ENCODE peak calls at places on chromosome 13, in seven cellular contexts. One of them, this sample, is unnamed.

GRCh38 chr13:114120486-114121430 is 11.7 kb downstream of the RASA3 start:
- DNase-seq in islet precursor cell: peak; percentile 79
- DNase-seq in GM23338: no peak
- DNase-seq in testis: no peak
- DNase-seq in NCI-H1092: no peak
- DNase-seq in T-helper 9 cell: no peak
- DNase-seq in hepatic stellate cell: no peak
- DNase-seq in this sample: no peak

GRCh38 chr13:99981115-99982020 is at the start of gene ZIC2:
- DNase-seq in T-helper 9 cell: no peak
- DNase-seq in testis: no peak
- DNase-seq in islet precursor cell: peak; percentile 68
- DNase-seq in NCI-H1092: peak; percentile 89
- DNase-seq in hepatic stellate cell: no peak
- DNase-seq in GM23338: peak; percentile 86
- DNase-seq in this sample: peak; percentile 65

GRCh38 chr13:43864921-43865320 is 14.6 kb downstream of the CCDC122 start:
- DNase-seq in NCI-H1092: no peak
- DNase-seq in islet precursor cell: no peak
- DNase-seq in T-helper 9 cell: no peak
- DNase-seq in hepatic stellate cell: no peak
- DNase-seq in GM23338: no peak
- DNase-seq in testis: no peak
- DNase-seq in this sample: no peak

GRCh38 chr13:50576156-50576555 is 267.3 kb downstream of the DLEU7 start:
- DNase-seq in GM23338: no peak
- DNase-seq in T-helper 9 cell: no peak
- DNase-seq in NCI-H1092: peak; percentile 64
- DNase-seq in hepatic stellate cell: no peak
- DNase-seq in testis: no peak
- DNase-seq in islet precursor cell: no peak
- DNase-seq in this sample: no peak

GRCh38 chr13:51246005-51246404 is 23.8 kb downstream of the FAM124A start:
- DNase-seq in GM23338: no peak
- DNase-seq in hepatic stellate cell: no peak
- DNase-seq in testis: no peak
- DNase-seq in T-helper 9 cell: no peak
- DNase-seq in NCI-H1092: no peak
- DNase-seq in islet precursor cell: no peak
- DNase-seq in this sample: no peak

GRCh38 chr13:45949161-45949560 is 97.6 kb upstream of the SIAH3 start:
- DNase-seq in testis: no peak
- DNase-seq in islet precursor cell: no peak
- DNase-seq in GM23338: no peak
- DNase-seq in NCI-H1092: no peak
- DNase-seq in hepatic stellate cell: no peak
- DNase-seq in T-helper 9 cell: no peak
- DNase-seq in this sample: no peak

GRCh38 chr13:42445354-42445753 is 128.6 kb upstream of the TNFSF11 start:
- DNase-seq in GM23338: no peak
- DNase-seq in hepatic stellate cell: no peak
- DNase-seq in NCI-H1092: no peak
- DNase-seq in islet precursor cell: no peak
- DNase-seq in T-helper 9 cell: no peak
- DNase-seq in testis: no peak
- DNase-seq in this sample: no peak

GRCh38 chr13:62510906-62511655 is 1095.4 kb upstream of the PCDH20 start:
- DNase-seq in hepatic stellate cell: no peak
- DNase-seq in GM23338: peak; percentile 74
- DNase-seq in T-helper 9 cell: no peak
- DNase-seq in islet precursor cell: no peak
- DNase-seq in NCI-H1092: no peak
- DNase-seq in testis: no peak
- DNase-seq in this sample: no peak

GRCh38 chr13:97261254-97262015 is 39.3 kb downstream of the MBNL2 start:
- DNase-seq in hepatic stellate cell: no peak
- DNase-seq in T-helper 9 cell: peak; percentile 14
- DNase-seq in NCI-H1092: no peak
- DNase-seq in testis: no peak
- DNase-seq in islet precursor cell: no peak
- DNase-seq in GM23338: no peak
- DNase-seq in this sample: peak; percentile 55

GRCh38 chr13:50531917-50532899 is 311.3 kb downstream of the DLEU7 start:
- DNase-seq in testis: no peak
- DNase-seq in islet precursor cell: no peak
- DNase-seq in GM23338: no peak
- DNase-seq in T-helper 9 cell: no peak
- DNase-seq in hepatic stellate cell: no peak
- DNase-seq in NCI-H1092: no peak
- DNase-seq in this sample: peak; percentile 60

GRCh38 chr13:74442751-74443150 is 308.5 kb upstream of the KLF12 start:
- DNase-seq in testis: no peak
- DNase-seq in NCI-H1092: no peak
- DNase-seq in islet precursor cell: no peak
- DNase-seq in GM23338: no peak
- DNase-seq in T-helper 9 cell: no peak
- DNase-seq in hepatic stellate cell: no peak
- DNase-seq in this sample: no peak

GRCh38 chr13:50224534-50224933 is 209.3 kb downstream of the KCNRG start:
- DNase-seq in hepatic stellate cell: peak; percentile 12
- DNase-seq in testis: no peak
- DNase-seq in T-helper 9 cell: no peak
- DNase-seq in NCI-H1092: no peak
- DNase-seq in islet precursor cell: no peak
- DNase-seq in GM23338: no peak
- DNase-seq in this sample: no peak